ENCODE peak calls at places on chromosome 15, in six cellular contexts. C, M, G, P, B and A are unnamed samples. For H3K4me1 and H3K36me3, the result is how much of the 10 kb centered on the place peaks cover.

GRCh38 chr15:91592586-91592985 is 260.9 kb upstream of the SLCO3A1 start:
- DNase-seq in C (no peak), M (no peak), G (no peak), P (no peak), B (no peak), A (no peak)

GRCh38 chr15:79170256-79170664 is 79.7 kb upstream of the RASGRF1 start:
- DNase-seq in C (no peak), M (no peak), G (peak), P (no peak), B (no peak), A (peak)

GRCh38 chr15:67091073-67091965 is 25.9 kb downstream of the SMAD3 start:
- DNase-seq in C (peak), M (no peak), G (peak), P (no peak), B (peak), A (no peak)

GRCh38 chr15:38503497-38503896 is 49.6 kb downstream of the FAM98B start:
- DNase-seq in C (no peak), M (no peak), G (no peak), P (no peak), B (no peak), A (no peak)

GRCh38 chr15:86082619-86083377 is 3.1 kb downstream of the AGBL1 start:
- DNase-seq in C (no peak), M (no peak), G (no peak), P (no peak), B (no peak), A (no peak)

GRCh38 chr15:57557810-57558209 is 33.9 kb upstream of the MYZAP start:
- DNase-seq in C (no peak), M (no peak), G (no peak), P (no peak), B (no peak), A (no peak)

GRCh38 chr15:63338170-63338569 is 43.5 kb downstream of the CA12 start:
- DNase-seq in C (peak), M (no peak), G (peak), P (no peak), B (no peak), A (no peak)

GRCh38 chr15:63339006-63339766 is 42.5 kb downstream of the CA12 start:
- DNase-seq in C (peak), M (no peak), G (peak), P (no peak), B (no peak), A (no peak)

GRCh38 chr15:101277038-101277822 is at the start of gene SELENOS:
- DNase-seq in C (peak), M (peak), G (peak), P (peak), B (peak), A (peak)

DNA sequence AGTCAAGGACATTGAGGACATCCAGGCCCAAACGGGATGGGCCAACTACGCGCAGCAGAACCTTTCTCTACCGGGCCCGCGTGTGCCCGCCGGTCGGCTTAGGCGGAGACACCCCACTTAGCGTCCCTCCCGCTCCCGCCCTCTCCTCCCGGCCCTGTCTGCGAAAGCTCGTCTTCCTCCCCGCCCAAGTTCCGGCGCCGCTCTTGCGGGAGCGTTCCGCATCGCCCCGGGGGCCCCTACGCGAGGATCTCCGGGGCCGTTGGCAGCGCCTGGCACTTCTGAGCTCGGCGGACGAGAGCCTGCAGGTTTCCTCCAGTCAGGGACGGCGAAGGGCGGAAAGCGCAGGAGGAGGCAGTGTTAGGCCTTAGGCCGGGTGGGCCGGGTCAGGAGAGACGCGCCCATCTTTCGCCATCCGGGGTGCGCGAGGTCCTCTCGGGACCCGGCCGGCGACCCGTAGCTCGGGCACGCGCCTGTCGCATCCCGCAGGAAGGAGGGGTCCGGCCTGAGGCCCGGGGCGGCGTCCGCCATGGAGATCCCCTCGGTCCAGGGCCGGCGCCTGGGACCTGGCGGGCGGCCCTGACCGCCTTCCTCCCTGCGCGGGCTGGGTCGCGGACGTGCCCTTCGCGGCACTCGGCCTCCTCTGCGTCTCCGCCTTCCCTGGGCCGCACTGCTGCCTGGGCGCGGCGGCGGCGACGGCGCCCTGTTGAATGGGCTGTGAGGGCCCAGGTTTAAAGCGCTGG is at the start of gene FEM1B:
- DNase-seq in C (peak), M (peak), G (peak), P (peak), B (peak), A (peak)
- H3K4me1 ChIP-seq in C (under half), M (half or more), G (half or more), P (under half), B (under half), A (under half)

GRCh38 chr15:27958911-27959598 is 140.1 kb downstream of the OCA2 start:
- DNase-seq in C (no peak), M (no peak), G (no peak), P (no peak), B (no peak), A (no peak)

GRCh38 chr15:27949089-27949488 is 150.0 kb downstream of the OCA2 start:
- DNase-seq in C (no peak), M (no peak), G (no peak), P (no peak), B (no peak), A (no peak)

GRCh38 chr15:27951191-27951890 is 147.8 kb downstream of the OCA2 start:
- DNase-seq in C (no peak), M (no peak), G (no peak), P (no peak), B (no peak), A (no peak)

GRCh38 chr15:27956285-27956684 is 142.8 kb downstream of the OCA2 start:
- DNase-seq in C (no peak), M (no peak), G (no peak), P (no peak), B (no peak), A (no peak)

GRCh38 chr15:27955087-27955486 is 144.0 kb downstream of the OCA2 start:
- DNase-seq in C (no peak), M (no peak), G (no peak), P (no peak), B (no peak), A (no peak)
- H3K4me3 ChIP-seq in C (no peak), M (no peak), G (no peak), P (no peak), B (no peak), A (no peak)

DNA sequence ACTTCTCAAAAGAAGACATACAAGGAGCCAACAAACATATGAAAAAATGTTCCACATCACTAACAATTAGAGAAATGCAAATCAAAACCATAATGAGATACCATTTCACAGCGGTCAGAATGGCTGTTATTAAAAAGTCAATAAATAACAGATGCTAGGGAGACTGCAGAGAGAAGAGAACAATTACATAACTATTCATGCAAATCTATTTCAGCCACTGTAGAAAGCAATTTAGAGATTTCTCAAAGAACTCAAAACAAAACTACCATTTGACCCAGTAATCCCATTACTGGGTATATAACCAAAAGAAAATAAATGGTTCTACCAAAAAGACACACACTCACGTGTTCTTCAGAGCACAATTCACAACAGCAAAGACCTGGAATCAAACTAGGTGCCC is 116.3 kb downstream of the VPS13C start:
- DNase-seq in C (no peak), M (no peak), G (no peak), P (no peak), B (no peak), A (no peak)
- H3K36me3 ChIP-seq in C (under half), M (half or more), G (under half), P (under half), B (under half), A (under half)

DNA sequence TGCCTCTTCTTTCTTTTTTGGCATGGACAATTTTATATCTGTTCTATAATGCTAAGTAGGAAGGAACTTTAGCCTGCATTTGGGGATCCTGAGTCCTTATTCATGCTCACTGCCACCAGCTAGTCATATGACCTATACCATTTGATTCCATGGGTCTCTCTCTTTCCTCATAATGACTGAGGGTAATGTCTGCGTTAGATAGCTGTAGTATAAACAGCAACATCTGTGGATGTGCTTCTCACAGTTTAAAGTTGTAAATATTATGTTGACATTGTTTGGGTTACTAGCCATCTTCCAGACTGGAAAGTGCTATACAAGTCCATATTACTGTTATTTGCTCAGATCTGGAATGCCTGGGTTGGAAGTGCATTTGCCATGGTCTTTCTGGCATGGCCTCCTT is 274.9 kb upstream of the SEMA6D start:
- DNase-seq in C (peak), M (no peak), G (no peak), P (no peak), B (no peak), A (no peak)
- H3K4me1 ChIP-seq in C (under half), M (under half), G (under half), P (under half), B (under half), A (under half)

GRCh38 chr15:29871401-29871800 is 49.1 kb upstream of the TJP1 start:
- DNase-seq in C (no peak), M (peak), G (no peak), P (no peak), B (no peak), A (no peak)
- H3K4me3 ChIP-seq in C (no peak), M (peak), G (no peak), P (no peak), B (no peak), A (no peak)

GRCh38 chr15:92937880-92938279 is 37.8 kb downstream of the CHD2 start:
- DNase-seq in C (no peak), M (no peak), G (no peak), P (no peak), B (no peak), A (no peak)
- H3K36me3 ChIP-seq in C (half or more), M (half or more), G (half or more), P (half or more), B (half or more), A (half or more)

DNA sequence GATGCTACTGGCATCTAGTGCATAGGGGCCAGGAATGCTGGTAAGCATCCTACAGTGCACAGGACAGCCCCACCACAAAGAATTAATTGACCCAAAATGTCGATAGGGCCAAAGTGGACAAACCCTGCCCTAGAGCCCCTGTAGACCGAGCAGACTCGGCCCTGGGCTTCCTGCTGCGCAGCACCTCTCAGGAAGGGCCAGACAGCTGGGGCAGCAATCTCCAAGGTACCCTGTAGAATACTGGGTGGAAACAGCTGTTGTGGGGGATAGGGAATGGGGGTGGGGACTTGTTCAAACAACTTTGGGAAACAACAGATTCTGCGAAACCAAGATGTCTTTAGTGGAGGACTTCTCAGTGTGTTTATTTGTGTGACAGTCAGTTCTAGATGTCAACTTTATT is 67.1 kb downstream of the MRPL46 start:
- DNase-seq in C (no peak), M (no peak), G (no peak), P (no peak), B (no peak), A (no peak)
- H3K4me1 ChIP-seq in C (under half), M (under half), G (under half), P (under half), B (under half), A (under half)

DNA sequence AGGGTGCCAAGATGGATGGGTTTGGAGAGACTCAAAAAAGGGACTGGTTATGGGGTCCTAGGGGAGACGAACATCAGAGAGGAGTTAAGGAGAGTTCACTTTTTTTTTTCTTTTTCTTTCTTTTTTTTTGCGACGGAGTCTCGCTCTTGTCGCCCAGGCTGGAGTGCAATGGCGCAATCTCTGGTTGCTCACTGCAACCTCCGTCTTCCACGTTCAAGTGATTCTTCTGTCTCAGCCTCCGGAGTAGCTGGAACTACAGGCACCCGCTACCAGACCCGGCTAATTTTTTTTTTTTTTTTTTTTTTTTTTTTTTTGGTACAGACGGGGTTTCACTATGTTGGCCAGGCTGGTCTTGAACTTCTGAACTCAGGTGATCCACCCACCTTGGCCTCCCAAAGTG is 1.2 kb downstream of the SPINT1 start:
- DNase-seq in C (no peak), M (no peak), G (no peak), P (no peak), B (no peak), A (peak)
- H3K4me3 ChIP-seq in C (peak), M (peak), G (peak), P (peak), B (peak), A (peak)

DNA sequence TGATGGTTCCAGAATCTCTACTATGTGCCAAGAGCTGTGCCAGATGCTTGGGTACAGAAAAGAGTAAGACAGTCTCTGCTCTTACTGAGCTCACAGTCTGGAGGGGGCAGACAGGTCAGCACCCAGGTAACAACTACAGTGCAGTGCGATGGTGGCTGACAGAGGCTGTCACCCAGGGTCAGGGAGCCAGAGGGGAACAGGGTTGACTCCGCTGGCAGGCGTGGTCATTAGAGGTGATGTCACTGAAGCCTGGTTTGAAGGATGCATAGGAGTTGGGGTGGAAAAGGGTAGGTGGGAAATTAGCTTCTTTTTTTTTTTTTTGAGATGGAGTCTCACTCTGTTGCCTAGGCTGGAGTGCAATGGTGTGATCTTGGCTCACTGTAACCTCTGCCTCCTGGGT is 31.5 kb downstream of the GNB5 start:
- DNase-seq in C (no peak), M (no peak), G (no peak), P (no peak), B (no peak), A (no peak)
- H3K36me3 ChIP-seq in C (under half), M (under half), G (under half), P (under half), B (under half), A (under half)

GRCh38 chr15:75204340-75205063 is 2.8 kb downstream of the C15orf39 start:
- DNase-seq in C (peak), M (peak), G (peak), P (peak), B (peak), A (peak)
- H3K4me1 ChIP-seq in C (under half), M (half or more), G (under half), P (under half), B (under half), A (under half)